ENCODE peak calls at places on chromosomes 1 and 21, in five cellular contexts. G, T, B, X and A are unnamed samples.

GRCh38 chr21:46161800-46162592 is 6.6 kb upstream of the FTCD start:
- DNase-seq in X (no peak), T (peak; percentile 1), G (peak; percentile 4), B (no peak), A (no peak)

GRCh38 chr1:150083907-150084306 is 16.3 kb downstream of the VPS45 start:
- DNase-seq in B (no peak), G (no peak), X (no peak), T (no peak), A (no peak)

GRCh38 chr1:20346433-20346832 is 55.8 kb downstream of the VWA5B1 start:
- DNase-seq in T (no peak), X (no peak), G (no peak), B (no peak), A (no peak)

GRCh38 chr1:107879338-107879737 is 85.6 kb downstream of the VAV3 start:
- DNase-seq in B (no peak), X (no peak), G (no peak), T (no peak), A (no peak)

GRCh38 chr1:238960071-238960470 is 426.3 kb upstream of the CHRM3 start:
- DNase-seq in G (no peak), X (no peak), T (no peak), B (peak; percentile 97), A (peak; percentile 75)

GRCh38 chr1:75992312-75992711 is 60.1 kb upstream of the ASB17 start:
- DNase-seq in G (no peak), B (no peak), X (no peak), T (no peak), A (no peak)

GRCh38 chr21:24375201-24375600 is 1232.1 kb downstream of the MRPL39 start:
- DNase-seq in T (no peak), G (peak; percentile 42), B (no peak), X (no peak), A (no peak)

GRCh38 chr1:94666797-94667196 is 125.2 kb upstream of the F3 start:
- DNase-seq in G (no peak), X (no peak), T (no peak), B (no peak), A (no peak)

GRCh38 chr1:208107817-208108608 is 136.2 kb downstream of the PLXNA2 start:
- DNase-seq in T (no peak), X (no peak), B (peak; percentile 94), G (peak; percentile 14), A (peak; percentile 98)

GRCh38 chr1:32706491-32706890 is 3.9 kb upstream of the SYNC start:
- DNase-seq in T (no peak), G (no peak), B (no peak), X (no peak), A (peak; percentile 70)

GRCh38 chr1:94417962-94418663 is at the start of gene ABCD3:
- DNase-seq in B (peak; percentile 97), T (peak; percentile 97), G (peak; percentile 98), X (peak; percentile 93), A (peak; percentile 97)

GRCh38 chr1:15322648-15323350 is 75.8 kb downstream of the FHAD1 start:
- DNase-seq in B (peak; percentile 54), G (peak; percentile 53), T (no peak), X (no peak), A (peak; percentile 50)

GRCh38 chr1:178025613-178026356 is 55.9 kb upstream of the SEC16B start:
- DNase-seq in X (no peak), G (no peak), T (no peak), B (no peak), A (no peak)

GRCh38 chr1:217482356-217483102 is 148.4 kb downstream of the GPATCH2 start:
- DNase-seq in X (no peak), T (no peak), G (no peak), B (peak; percentile 88), A (peak; percentile 67)

GRCh38 chr1:221708987-221709386 is 32.9 kb downstream of the DUSP10 start:
- DNase-seq in B (peak; percentile 52), T (peak; percentile 68), X (peak; percentile 61), G (no peak), A (peak; percentile 28)

GRCh38 chr1:213287987-213288386 is 236.9 kb downstream of the RPS6KC1 start:
- DNase-seq in G (no peak), X (no peak), T (no peak), B (peak; percentile 21), A (no peak)

GRCh38 chr1:247365023-247365422 is 33.4 kb upstream of the ZNF496 start:
- DNase-seq in X (no peak), B (no peak), T (no peak), G (no peak), A (no peak)

GRCh38 chr21:41426656-41427311 is 745 bp downstream of the MX1 start:
- DNase-seq in G (no peak), B (no peak), T (no peak), X (no peak), A (no peak)

GRCh38 chr1:117000142-117000541 is 1.4 kb upstream of the CD101 start:
- DNase-seq in B (no peak), G (no peak), T (no peak), X (no peak), A (no peak)

GRCh38 chr1:177181631-177182291 is 11.0 kb downstream of the BRINP2 start:
- DNase-seq in T (peak; percentile 93), B (peak; percentile 78), X (no peak), G (peak; percentile 95), A (peak; percentile 64)

GRCh38 chr1:25033030-25033827 is 103.2 kb upstream of the RUNX3 start:
- DNase-seq in B (no peak), G (no peak), X (no peak), T (no peak), A (no peak)

GRCh38 chr1:25031601-25031965 is 101.5 kb upstream of the RUNX3 start:
- DNase-seq in X (peak; percentile 52), T (no peak), G (no peak), B (no peak), A (no peak)

GRCh38 chr1:25030674-25031589 is 100.9 kb upstream of the RUNX3 start:
- DNase-seq in B (peak; percentile 48), T (no peak), X (peak; percentile 75), G (no peak), A (no peak)

GRCh38 chr1:25033828-25034451 is 103.9 kb upstream of the RUNX3 start:
- DNase-seq in G (no peak), X (no peak), T (no peak), B (no peak), A (no peak)

DNA sequence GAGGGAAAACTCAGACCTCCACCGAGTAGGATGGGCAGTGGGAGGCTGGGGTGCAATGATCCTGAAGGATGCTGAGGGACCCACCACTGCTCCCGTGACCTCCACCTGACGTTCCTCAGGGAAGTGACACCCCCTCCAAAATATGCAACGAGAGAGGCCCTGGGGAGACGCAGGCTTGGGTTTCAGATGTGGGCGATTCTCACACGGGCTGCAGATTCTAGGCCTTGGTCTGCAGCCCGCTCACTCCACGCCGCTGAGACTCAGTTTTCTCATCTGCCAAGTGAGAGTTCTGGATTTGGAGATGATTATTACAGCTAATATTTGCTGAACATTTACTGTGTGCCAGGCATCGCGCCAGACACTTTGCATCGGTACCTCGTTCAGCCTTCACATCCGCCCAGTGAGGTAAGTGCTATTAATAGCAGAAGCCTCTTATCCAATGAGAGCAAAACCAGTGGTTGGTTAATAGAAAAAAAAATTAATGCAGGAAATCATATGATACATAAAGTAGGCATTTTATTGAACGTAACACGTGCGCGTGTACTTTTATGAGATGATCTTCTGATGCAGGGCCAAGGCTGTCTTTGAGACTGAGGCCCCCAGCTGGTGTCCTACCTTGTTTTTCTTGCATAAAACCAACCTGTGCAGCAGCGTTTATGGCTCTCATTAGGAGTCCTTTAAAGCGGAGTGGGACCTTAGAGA is 102.0 kb upstream of the RUNX3 start:
- DNase-seq in X (peak; percentile 65), G (no peak), B (peak; percentile 85), T (no peak), A (no peak)
- H3K4me3 ChIP-seq in X (no peak overlapping the region), G (no peak overlapping the region), B (no peak overlapping the region), T (no peak overlapping the region), A (no peak overlapping the region)

GRCh38 chr1:30386145-30386926 is 337.0 kb downstream of the MATN1 start:
- DNase-seq in T (no peak), G (no peak), B (no peak), X (no peak), A (no peak)
- H3K27me3 ChIP-seq in T (no peaks in the 10 kb centered on the region), G (no peaks in the 10 kb centered on the region), B (no peaks in the 10 kb centered on the region), X (no peaks in the 10 kb centered on the region), A (peaks cover 3% of the 10 kb centered on the region)

DNA sequence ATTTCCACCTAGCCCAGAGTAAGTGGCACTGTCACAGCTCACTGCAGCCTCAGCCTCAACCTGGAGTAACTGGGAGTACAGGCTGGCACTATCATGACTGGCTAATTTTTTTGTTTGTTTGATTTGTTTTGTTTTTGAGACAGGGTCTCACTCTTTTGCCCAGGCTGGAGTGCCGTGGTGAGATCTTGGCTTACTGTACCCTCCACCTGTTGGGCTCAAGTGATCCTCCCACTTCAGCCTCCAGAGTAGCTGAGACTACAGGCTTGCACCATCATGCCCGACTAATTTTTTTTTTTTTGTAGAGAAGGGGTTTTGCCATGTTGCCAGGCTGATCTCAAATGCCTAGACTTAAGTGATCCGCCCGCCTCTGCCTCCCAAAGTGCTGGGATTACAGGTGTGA is 2.5 kb downstream of the UCK2 start:
- DNase-seq in T (no peak), X (no peak), G (no peak), B (no peak), A (no peak)
- H3K4me3 ChIP-seq in T (peak overlapping the region; percentile 89), X (no peak overlapping the region), G (peak overlapping the region; percentile 56), B (peak overlapping the region; percentile 88), A (peak overlapping the region; percentile 83)

GRCh38 chr1:156881101-156881500 is 12.4 kb upstream of the PEAR1 start:
- DNase-seq in B (no peak), X (no peak), T (no peak), G (peak; percentile 92), A (no peak)

GRCh38 chr1:156884560-156884959 is 9.0 kb upstream of the PEAR1 start:
- DNase-seq in G (no peak), X (no peak), B (no peak), T (peak; percentile 61), A (no peak)

GRCh38 chr1:156881663-156882062 is 11.9 kb upstream of the PEAR1 start:
- DNase-seq in B (no peak), G (no peak), T (no peak), X (no peak), A (no peak)

GRCh38 chr1:156883919-156884318 is 9.6 kb upstream of the PEAR1 start:
- DNase-seq in G (no peak), T (no peak), X (no peak), B (no peak), A (no peak)

DNA sequence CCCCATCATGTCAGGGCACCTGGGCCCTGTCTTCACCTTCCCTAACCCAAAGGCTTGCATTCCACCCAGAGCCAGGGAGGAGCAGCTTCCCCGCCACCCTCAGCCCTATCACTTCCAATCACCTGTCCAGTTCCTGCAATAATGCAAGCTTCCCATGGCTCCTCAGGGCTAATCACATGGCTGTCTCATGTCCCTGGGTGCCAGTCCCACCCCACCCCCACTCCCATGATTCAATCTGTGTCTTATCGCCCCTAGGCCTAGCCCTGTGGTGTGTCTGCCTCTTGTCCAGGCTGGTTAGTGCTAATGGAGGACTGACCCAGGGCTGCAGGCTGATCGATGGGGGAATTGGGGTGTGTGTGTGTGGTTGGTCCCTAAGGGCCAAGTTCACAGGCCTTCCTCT is 11.0 kb upstream of the PEAR1 start:
- DNase-seq in X (no peak), B (no peak), T (no peak), G (peak; percentile 72), A (no peak)
- H3K27me3 ChIP-seq in X (no peaks in the 10 kb centered on the region), B (no peaks in the 10 kb centered on the region), T (peaks cover 43% of the 10 kb centered on the region), G (no peaks in the 10 kb centered on the region), A (no peaks in the 10 kb centered on the region)

GRCh38 chr1:202968895-202969295 is 1.8 kb upstream of the CYB5R1 start:
- DNase-seq in B (peak; percentile 76), X (no peak), T (peak; percentile 77), G (peak; percentile 92), A (peak; percentile 39)
- H3K4me3 ChIP-seq in B (no peak overlapping the region), X (no peak overlapping the region), T (no peak overlapping the region), G (no peak overlapping the region), A (no peak overlapping the region)